ENCODE peak calls at places on chromosomes 1 and 21, in ten cellular contexts. I is CD14-positive monocyte, L is osteocyte, P is fibroblast of lung, H is thoracic aorta, M is RWPE1, O is BJ, Y is retinal pigment epithelial cell, N is lung, T is GM23338. G is an unnamed sample.

GRCh38 chr1:1777510-1777909 is 760 bp downstream of the NADK start:
- DNase-seq in H (no peak), O (no peak), P (peak; percentile 71), L (no peak), I (no peak), M (no peak), Y (no peak), T (peak; percentile 44), N (no peak), G (no peak)

GRCh38 chr1:173410794-173411236 is 66.3 kb upstream of the PRDX6 start:
- DNase-seq in Y (no peak), M (no peak), I (no peak), H (no peak), N (no peak), P (no peak), O (no peak), L (no peak), T (no peak), G (no peak)

GRCh38 chr1:9591669-9592509 is 3.2 kb downstream of the TMEM201 start:
- DNase-seq in I (no peak), H (no peak), L (no peak), P (no peak), N (no peak), O (no peak), M (no peak), Y (no peak), T (peak; percentile 27), G (no peak)

GRCh38 chr1:40300249-40300567 is 16.9 kb downstream of the COL9A2 start:
- DNase-seq in I (no peak), M (no peak), L (peak; percentile 23), N (no peak), Y (no peak), P (no peak), H (no peak), T (no peak), O (no peak), G (no peak)

GRCh38 chr1:52613611-52614373 is 11.6 kb downstream of the GPX7 start:
- DNase-seq in N (no peak), M (no peak), Y (no peak), P (no peak), L (no peak), I (no peak), H (no peak), O (no peak), T (no peak), G (no peak)

GRCh38 chr1:87794788-87795614 is 466.3 kb downstream of the LMO4 start:
- DNase-seq in M (peak; percentile 84), Y (peak; percentile 71), P (peak; percentile 67), T (no peak), N (no peak), L (no peak), O (no peak), H (no peak), I (no peak), G (peak; percentile 82)

GRCh38 chr1:173202430-173203145 is 4.5 kb downstream of the TNFSF4 start:
- DNase-seq in I (no peak), H (no peak), T (peak; percentile 72), L (no peak), Y (peak; percentile 24), O (peak; percentile 77), P (peak; percentile 92), N (no peak), M (peak; percentile 50), G (peak; percentile 35)

GRCh38 chr21:45624356-45624854 is 19.1 kb upstream of the PCBP3 start:
- DNase-seq in I (no peak), O (no peak), M (no peak), H (no peak), Y (no peak), L (no peak), N (no peak), T (no peak), P (no peak), G (no peak)

GRCh38 chr1:197683895-197684553 is 91.3 kb downstream of the DENND1B start:
- DNase-seq in Y (no peak), L (no peak), P (no peak), M (peak; percentile 64), I (no peak), T (no peak), O (no peak), H (no peak), N (no peak), G (no peak)

GRCh38 chr1:160353223-160353622 is 10.0 kb downstream of the NCSTN start:
- DNase-seq in Y (no peak), O (no peak), N (no peak), M (no peak), T (no peak), I (no peak), L (peak; percentile 60), P (no peak), H (no peak), G (no peak)

GRCh38 chr1:19410393-19410792 is 74.9 kb downstream of the CAPZB start:
- DNase-seq in P (no peak), N (no peak), I (no peak), H (no peak), M (no peak), O (no peak), L (no peak), T (peak; percentile 48), Y (no peak), G (no peak)
- TF ChIP-seq CTCF in P (no peak), N (no peak), I (no peak), H (no peak), M (no peak), O (no peak), L (no peak), T (peak; percentile 22), Y (no peak), G (peak; percentile 7)

GRCh38 chr1:101406271-101406670 is 169.5 kb downstream of the S1PR1 start:
- DNase-seq in H (no peak), L (no peak), I (no peak), T (no peak), Y (no peak), N (no peak), P (no peak), O (no peak), M (no peak), G (no peak)
- TF ChIP-seq CTCF in H (no peak), L (no peak), I (no peak), T (no peak), Y (no peak), N (no peak), P (no peak), O (no peak), M (no peak), G (no peak)

GRCh38 chr1:30473920-30474817 is 249.2 kb downstream of the MATN1 start:
- DNase-seq in H (no peak), Y (no peak), I (no peak), N (no peak), L (no peak), T (no peak), P (no peak), M (no peak), O (no peak), G (no peak)
- TF ChIP-seq CTCF in H (no peak), Y (no peak), I (no peak), N (no peak), L (no peak), T (no peak), P (no peak), M (no peak), O (no peak), G (no peak)

GRCh38 chr1:24311731-24312130 is 7.4 kb upstream of the GRHL3 start:
- DNase-seq in I (no peak), L (no peak), O (no peak), T (no peak), Y (no peak), M (no peak), P (no peak), H (no peak), N (no peak), G (no peak)

GRCh38 chr1:24304763-24305162 is 14.4 kb upstream of the GRHL3 start:
- DNase-seq in Y (no peak), L (no peak), N (no peak), O (no peak), M (no peak), T (no peak), I (no peak), H (no peak), P (no peak), G (no peak)

GRCh38 chr1:24311234-24311633 is 7.9 kb upstream of the GRHL3 start:
- DNase-seq in T (no peak), Y (no peak), O (no peak), L (no peak), H (no peak), N (no peak), P (no peak), I (no peak), M (no peak), G (no peak)

GRCh38 chr1:24309762-24310485 is 9.2 kb upstream of the GRHL3 start:
- DNase-seq in T (no peak), N (no peak), L (no peak), P (no peak), M (peak; percentile 77), Y (no peak), O (no peak), H (no peak), I (no peak), G (no peak)

DNA sequence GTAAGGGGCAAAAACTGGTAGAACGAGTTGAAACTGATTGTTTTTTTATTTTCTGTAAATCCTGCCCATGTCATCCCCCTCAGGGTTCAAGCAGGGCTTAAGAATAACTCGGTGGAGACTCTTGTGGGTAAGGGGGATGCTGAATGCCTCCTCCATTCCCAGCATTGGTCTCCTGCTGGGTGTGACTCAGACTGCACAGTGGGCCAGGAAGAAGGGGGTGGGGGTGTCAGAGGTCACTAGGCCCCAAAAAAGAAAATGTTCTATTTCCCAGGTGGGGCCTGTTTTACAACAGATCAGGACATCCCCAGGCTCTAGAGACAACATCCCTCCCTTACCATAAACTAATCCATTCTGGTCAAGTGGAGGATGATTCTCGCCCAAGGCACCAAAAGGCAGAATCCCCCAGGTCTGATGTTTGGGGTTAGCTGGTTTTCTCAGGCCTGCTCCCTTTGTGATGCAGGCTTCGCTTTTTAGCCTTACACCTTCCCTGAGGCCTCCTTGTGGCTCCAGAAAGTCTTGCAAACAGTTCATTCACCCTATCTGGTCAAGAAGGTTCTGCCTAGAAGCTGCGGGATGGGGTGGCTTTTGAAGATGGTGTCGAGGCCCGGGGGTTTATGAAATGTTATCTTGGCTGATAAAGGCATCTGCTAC is 10.7 kb upstream of the GRHL3 start:
- DNase-seq in Y (no peak), P (peak; percentile 23), H (no peak), I (no peak), T (peak; percentile 88), L (no peak), M (no peak), N (no peak), O (no peak), G (no peak)
- TF ChIP-seq CTCF in Y (peak; percentile 46), P (peak; percentile 28), H (no peak), I (no peak), T (peak; percentile 59), L (peak; percentile 46), M (no peak), N (no peak), O (peak; percentile 47), G (peak; percentile 17)

GRCh38 chr1:21302747-21303715 is 12.8 kb upstream of the ECE1 start:
- DNase-seq in N (no peak), O (peak; percentile 88), Y (no peak), P (peak; percentile 78), L (no peak), M (peak; percentile 73), I (no peak), T (no peak), H (no peak), G (no peak)
- TF ChIP-seq CTCF in N (no peak), O (no peak), Y (peak; percentile 23), P (no peak), L (peak; percentile 22), M (no peak), I (peak; percentile 32), T (no peak), H (peak; percentile 17), G (peak; percentile 21)